ENCODE peak calls at places on chromosomes 3 and 15, in six cellular contexts. One of them, this sample, is unnamed.

GRCh38 chr3:24494616-24495333 is at the start of gene THRB:
- DNase-seq in NCI-H1092 treated with DMSO at 0.1 percent for 48 hours: peak
- DNase-seq in sciatic nerve: peak
- DNase-seq in hypothalamus: peak
- DNase-seq in mucosa of descending colon: peak
- DNase-seq in HFF-Myc: no peak
- DNase-seq in this sample: peak

GRCh38 chr3:149450281-149450680 is 24.2 kb upstream of the TM4SF4 start:
- DNase-seq in HFF-Myc: no peak
- DNase-seq in mucosa of descending colon: no peak
- DNase-seq in NCI-H1092 treated with DMSO at 0.1 percent for 48 hours: no peak
- DNase-seq in hypothalamus: no peak
- DNase-seq in sciatic nerve: no peak
- DNase-seq in this sample: no peak

GRCh38 chr3:124078978-124079911 is 87.3 kb upstream of the ROPN1 start:
- DNase-seq in sciatic nerve: no peak
- DNase-seq in HFF-Myc: no peak
- DNase-seq in mucosa of descending colon: no peak
- DNase-seq in hypothalamus: peak
- DNase-seq in NCI-H1092 treated with DMSO at 0.1 percent for 48 hours: peak
- DNase-seq in this sample: no peak

GRCh38 chr15:31236184-31237041 is 90.2 kb upstream of the KLF13 start:
- DNase-seq in sciatic nerve: peak
- DNase-seq in NCI-H1092 treated with DMSO at 0.1 percent for 48 hours: peak
- DNase-seq in hypothalamus: peak
- DNase-seq in HFF-Myc: peak
- DNase-seq in mucosa of descending colon: peak
- DNase-seq in this sample: peak

GRCh38 chr3:106794442-106794841 is 582.8 kb upstream of the CCDC54 start:
- DNase-seq in hypothalamus: no peak
- DNase-seq in mucosa of descending colon: no peak
- DNase-seq in sciatic nerve: no peak
- DNase-seq in NCI-H1092 treated with DMSO at 0.1 percent for 48 hours: no peak
- DNase-seq in HFF-Myc: no peak
- DNase-seq in this sample: no peak

GRCh38 chr3:65888980-65889706 is 149.6 kb downstream of the MAGI1 start:
- DNase-seq in sciatic nerve: no peak
- DNase-seq in hypothalamus: no peak
- DNase-seq in mucosa of descending colon: no peak
- DNase-seq in NCI-H1092 treated with DMSO at 0.1 percent for 48 hours: no peak
- DNase-seq in HFF-Myc: peak
- DNase-seq in this sample: no peak

GRCh38 chr3:156718622-156719300 is 44.4 kb downstream of the TIPARP start:
- DNase-seq in mucosa of descending colon: no peak
- DNase-seq in hypothalamus: no peak
- DNase-seq in HFF-Myc: no peak
- DNase-seq in sciatic nerve: no peak
- DNase-seq in NCI-H1092 treated with DMSO at 0.1 percent for 48 hours: no peak
- DNase-seq in this sample: no peak

GRCh38 chr15:89303986-89304385 is 30.6 kb downstream of the POLG start:
- DNase-seq in hypothalamus: no peak
- DNase-seq in sciatic nerve: no peak
- DNase-seq in mucosa of descending colon: no peak
- DNase-seq in HFF-Myc: no peak
- DNase-seq in NCI-H1092 treated with DMSO at 0.1 percent for 48 hours: no peak
- DNase-seq in this sample: no peak

GRCh38 chr3:157089455-157090221 is 70.3 kb downstream of the CCNL1 start:
- DNase-seq in mucosa of descending colon: peak
- DNase-seq in HFF-Myc: no peak
- DNase-seq in NCI-H1092 treated with DMSO at 0.1 percent for 48 hours: no peak
- DNase-seq in hypothalamus: no peak
- DNase-seq in sciatic nerve: no peak
- DNase-seq in this sample: no peak

GRCh38 chr15:72706266-72706665 is 20.3 kb downstream of the BBS4 start:
- DNase-seq in hypothalamus: no peak
- DNase-seq in NCI-H1092 treated with DMSO at 0.1 percent for 48 hours: no peak
- DNase-seq in sciatic nerve: no peak
- DNase-seq in HFF-Myc: peak
- DNase-seq in mucosa of descending colon: no peak
- DNase-seq in this sample: no peak

GRCh38 chr3:23940775-23941174 is 4.3 kb upstream of the NR1D2 start:
- DNase-seq in sciatic nerve: no peak
- DNase-seq in mucosa of descending colon: no peak
- DNase-seq in hypothalamus: no peak
- DNase-seq in NCI-H1092 treated with DMSO at 0.1 percent for 48 hours: no peak
- DNase-seq in HFF-Myc: no peak
- DNase-seq in this sample: no peak

GRCh38 chr3:68142331-68142887 is 488.0 kb upstream of the SUCLG2 start:
- DNase-seq in NCI-H1092 treated with DMSO at 0.1 percent for 48 hours: no peak
- DNase-seq in HFF-Myc: no peak
- DNase-seq in sciatic nerve: no peak
- DNase-seq in mucosa of descending colon: no peak
- DNase-seq in hypothalamus: no peak
- DNase-seq in this sample: no peak

GRCh38 chr15:88803241-88803919 is at the start of gene ACAN:
- DNase-seq in mucosa of descending colon: no peak
- DNase-seq in HFF-Myc: no peak
- DNase-seq in sciatic nerve: no peak
- DNase-seq in NCI-H1092 treated with DMSO at 0.1 percent for 48 hours: no peak
- DNase-seq in hypothalamus: no peak
- DNase-seq in this sample: no peak

GRCh38 chr3:9023191-9023590 is 59.9 kb upstream of the RAD18 start:
- DNase-seq in HFF-Myc: no peak
- DNase-seq in hypothalamus: no peak
- DNase-seq in mucosa of descending colon: no peak
- DNase-seq in NCI-H1092 treated with DMSO at 0.1 percent for 48 hours: no peak
- DNase-seq in sciatic nerve: no peak
- DNase-seq in this sample: no peak

GRCh38 chr3:37768107-37768809 is 93.4 kb upstream of the CTDSPL start:
- DNase-seq in hypothalamus: no peak
- DNase-seq in NCI-H1092 treated with DMSO at 0.1 percent for 48 hours: peak
- DNase-seq in HFF-Myc: peak
- DNase-seq in mucosa of descending colon: no peak
- DNase-seq in sciatic nerve: no peak
- DNase-seq in this sample: no peak

GRCh38 chr15:37934340-37934739 is at the start of gene TMCO5A:
- DNase-seq in hypothalamus: no peak
- DNase-seq in NCI-H1092 treated with DMSO at 0.1 percent for 48 hours: no peak
- DNase-seq in sciatic nerve: no peak
- DNase-seq in HFF-Myc: no peak
- DNase-seq in mucosa of descending colon: no peak
- DNase-seq in this sample: no peak

GRCh38 chr15:28459279-28459678 is 73.5 kb downstream of the GOLGA8G start:
- DNase-seq in hypothalamus: no peak
- DNase-seq in mucosa of descending colon: no peak
- DNase-seq in HFF-Myc: no peak
- DNase-seq in NCI-H1092 treated with DMSO at 0.1 percent for 48 hours: no peak
- DNase-seq in sciatic nerve: no peak
- DNase-seq in this sample: no peak

GRCh38 chr3:9248232-9249191 is 934 bp downstream of the SRGAP3 start:
- DNase-seq in hypothalamus: no peak
- DNase-seq in sciatic nerve: no peak
- DNase-seq in NCI-H1092 treated with DMSO at 0.1 percent for 48 hours: peak
- DNase-seq in HFF-Myc: no peak
- DNase-seq in mucosa of descending colon: no peak
- DNase-seq in this sample: peak

GRCh38 chr15:98914626-98915025 is 93.0 kb downstream of the PGPEP1L start:
- DNase-seq in hypothalamus: no peak
- DNase-seq in HFF-Myc: peak
- DNase-seq in sciatic nerve: no peak
- DNase-seq in mucosa of descending colon: no peak
- DNase-seq in NCI-H1092 treated with DMSO at 0.1 percent for 48 hours: no peak
- DNase-seq in this sample: no peak

GRCh38 chr3:76369170-76369569 is 583.8 kb upstream of the ZNF717 start:
- DNase-seq in sciatic nerve: no peak
- DNase-seq in NCI-H1092 treated with DMSO at 0.1 percent for 48 hours: no peak
- DNase-seq in mucosa of descending colon: no peak
- DNase-seq in HFF-Myc: no peak
- DNase-seq in hypothalamus: no peak
- DNase-seq in this sample: no peak

GRCh38 chr3:143090486-143090885 is 29.1 kb upstream of the CHST2 start:
- DNase-seq in HFF-Myc: no peak
- DNase-seq in mucosa of descending colon: no peak
- DNase-seq in sciatic nerve: no peak
- DNase-seq in NCI-H1092 treated with DMSO at 0.1 percent for 48 hours: peak
- DNase-seq in hypothalamus: no peak
- DNase-seq in this sample: no peak